ENCODE peak calls at places on chromosomes 16 and 17, in ten cellular contexts. W is gastrocnemius medialis, C is keratinocyte, I is hepatocyte, T is ovary, L is prostate gland, E is heart left ventricle, V is GM20000, D is OCI-LY7, H is uterus. K is an unnamed sample.

GRCh38 chr17:57523926-57524634 is 221.0 kb downstream of the CCDC182 start:
- DNase-seq in I (no peak), T (no peak), E (peak), W (peak), D (no peak), H (no peak), V (no peak), C (peak), L (peak), K (no peak)

GRCh38 chr16:88440111-88440510 is 13.0 kb upstream of the ZFPM1 start:
- DNase-seq in C (no peak), D (no peak), L (no peak), I (no peak), V (no peak), W (no peak), H (no peak), E (no peak), T (no peak), K (no peak)

GRCh38 chr16:35686595-35686994 is 2227.2 kb downstream of the TP53TG3F start:
- DNase-seq in V (no peak), E (no peak), T (no peak), L (no peak), C (no peak), W (no peak), H (no peak), I (no peak), D (no peak), K (no peak)

GRCh38 chr17:1203111-1203966 is 23.6 kb upstream of the ABR start:
- DNase-seq in H (peak), D (peak), I (peak), C (peak), W (peak), V (peak), E (peak), L (peak), T (peak), K (no peak)

GRCh38 chr17:77616243-77616731 is 342.2 kb upstream of the TNRC6C start:
- DNase-seq in E (no peak), W (no peak), L (no peak), V (no peak), T (no peak), I (no peak), C (peak), H (peak), D (no peak), K (no peak)

GRCh38 chr17:69326302-69327059 is 452 bp downstream of the ABCA5 start:
- DNase-seq in H (no peak), W (no peak), T (no peak), C (no peak), V (peak), L (peak), E (peak), I (peak), D (no peak), K (no peak)

GRCh38 chr17:73625975-73626706 is 18.1 kb downstream of the SDK2 start:
- DNase-seq in V (no peak), C (peak), T (no peak), D (no peak), L (peak), H (no peak), I (peak), E (peak), W (peak), K (no peak)

GRCh38 chr16:66712512-66712911 is 16.0 kb upstream of the CMTM4 start:
- DNase-seq in V (no peak), C (no peak), H (no peak), I (no peak), D (no peak), W (no peak), E (no peak), L (no peak), T (no peak), K (no peak)

GRCh38 chr17:43844241-43844640 is 2.7 kb upstream of the CD300LG start:
- DNase-seq in W (no peak), H (no peak), V (no peak), C (no peak), I (no peak), D (no peak), T (no peak), L (no peak), E (peak), K (no peak)

GRCh38 chr17:51270675-51271074 is 10.3 kb downstream of the UTP18 start:
- DNase-seq in W (no peak), C (no peak), D (no peak), L (no peak), V (no peak), T (no peak), E (no peak), H (no peak), I (no peak), K (no peak)

GRCh38 chr17:57732062-57732461 is 13.0 kb downstream of the CCDC182 start:
- DNase-seq in C (no peak), W (no peak), D (no peak), E (no peak), I (no peak), T (peak), L (no peak), V (no peak), H (no peak), K (no peak)

DNA sequence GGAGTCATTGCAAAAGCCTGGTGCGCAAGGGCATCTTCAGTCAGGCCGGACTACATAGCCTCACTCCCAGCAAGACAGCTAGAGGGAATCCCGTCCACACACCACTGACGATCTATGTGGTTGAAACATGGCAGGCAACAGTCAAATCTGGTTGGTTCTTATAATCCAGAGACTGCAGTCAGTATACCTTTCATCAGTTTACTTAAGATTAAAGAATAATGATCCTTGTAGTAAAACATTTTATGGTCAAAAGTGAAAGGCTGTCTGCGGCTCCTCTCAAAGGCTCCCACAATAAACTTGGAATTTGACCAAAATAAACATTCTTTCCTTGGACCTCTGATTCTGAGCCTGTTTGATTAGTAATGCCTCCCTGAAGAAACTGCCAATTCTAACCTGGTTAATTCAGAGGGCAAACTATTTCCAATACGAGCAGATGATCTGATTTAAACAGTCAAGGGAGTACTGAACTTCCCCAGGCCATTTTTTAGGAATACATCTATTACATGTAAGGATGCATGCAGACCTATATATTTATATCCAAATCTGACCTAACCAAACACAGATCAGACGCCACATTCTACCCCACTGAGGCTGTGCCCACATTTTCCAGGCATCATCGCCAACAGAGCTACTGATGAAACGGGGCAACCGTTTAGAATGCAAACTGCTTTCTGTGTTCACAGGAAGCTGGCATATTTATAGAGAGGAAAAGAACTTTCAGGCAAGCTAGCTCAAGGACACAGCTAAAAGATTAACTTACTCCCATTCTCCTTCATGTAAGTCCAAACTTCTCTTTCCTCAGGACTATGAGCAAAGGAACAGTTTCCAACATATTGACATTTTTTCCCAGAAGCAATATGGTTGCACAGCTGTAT is 15.3 kb upstream of the TXNDC11 start:
- DNase-seq in D (no peak), W (no peak), C (no peak), T (no peak), E (no peak), V (no peak), H (no peak), I (peak), L (peak), K (no peak)
- TF ChIP-seq CTCF in D (no peak), W (no peak), C (no peak), T (no peak), E (no peak), V (no peak), H (no peak), I (no peak), L (no peak), K (no peak)

GRCh38 chr17:3645310-3645709 is 8.8 kb downstream of the CTNS start:
- DNase-seq in V (no peak), L (no peak), I (no peak), H (no peak), W (no peak), C (no peak), E (no peak), D (peak), T (no peak), K (no peak)

GRCh38 chr17:3647251-3647650 is 10.7 kb downstream of the CTNS start:
- DNase-seq in W (no peak), D (no peak), T (no peak), E (no peak), V (no peak), C (no peak), H (no peak), I (no peak), L (no peak), K (no peak)

GRCh38 chr17:3647769-3648540 is 11.4 kb downstream of the CTNS start:
- DNase-seq in V (no peak), T (no peak), C (no peak), L (peak), H (peak), W (no peak), D (peak), I (peak), E (no peak), K (peak)
- TF ChIP-seq CTCF in V (peak), T (no peak), C (peak), L (no peak), H (no peak), W (no peak), D (peak), I (peak), E (peak), K (peak)

DNA sequence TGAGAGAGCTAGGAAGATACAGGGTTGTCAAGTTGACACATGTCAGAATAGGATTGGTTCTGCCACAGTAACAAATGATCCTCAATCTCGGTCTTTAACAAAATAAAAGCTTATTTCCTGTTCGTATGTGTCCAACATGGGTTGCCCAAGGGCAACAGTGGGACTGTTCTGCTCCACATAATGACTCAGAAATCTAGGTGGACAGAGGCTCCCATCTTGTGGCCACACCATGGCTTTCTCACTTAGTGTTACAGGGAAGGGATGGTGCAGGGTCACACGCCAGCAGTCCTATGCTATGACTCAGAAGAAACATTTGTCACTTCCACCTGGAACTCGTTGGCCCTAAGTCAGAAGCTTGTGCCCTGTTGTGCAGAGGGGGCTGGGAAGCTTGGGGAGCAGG is 364.9 kb downstream of the SNX29 start:
- DNase-seq in T (no peak), E (no peak), C (peak), W (peak), D (no peak), V (no peak), I (peak), H (no peak), L (no peak), K (no peak)
- TF ChIP-seq CTCF in T (no peak), E (peak), C (peak), W (no peak), D (no peak), V (no peak), I (no peak), H (no peak), L (no peak), K (no peak)

GRCh38 chr17:41907185-41907556 is 11.6 kb downstream of the ACLY start:
- DNase-seq in L (no peak), D (no peak), I (no peak), T (no peak), W (no peak), C (no peak), E (no peak), V (no peak), H (peak), K (no peak)
- TF ChIP-seq CTCF in L (no peak), D (no peak), I (no peak), T (no peak), W (no peak), C (no peak), E (no peak), V (no peak), H (no peak), K (no peak)

GRCh38 chr17:37770631-37771518 is 26.0 kb upstream of the HNF1B start:
- DNase-seq in D (peak), T (no peak), C (no peak), V (no peak), E (no peak), H (no peak), W (no peak), L (peak), I (peak), K (peak)
- TF ChIP-seq CTCF in D (peak), T (no peak), C (peak), V (peak), E (peak), H (no peak), W (no peak), L (no peak), I (peak), K (peak)

GRCh38 chr16:81598083-81598482 is 153.5 kb downstream of the CMIP start:
- DNase-seq in W (no peak), C (no peak), E (peak), I (no peak), D (no peak), L (no peak), H (no peak), T (no peak), V (no peak), K (no peak)
- TF ChIP-seq CTCF in W (no peak), C (peak), E (no peak), I (no peak), D (peak), L (no peak), H (no peak), T (no peak), V (no peak), K (no peak)

GRCh38 chr17:14228903-14229302 is 7.8 kb downstream of the CDRT15 start:
- DNase-seq in T (no peak), E (no peak), D (no peak), V (no peak), C (no peak), H (no peak), W (no peak), L (no peak), I (no peak), K (no peak)

GRCh38 chr17:14222611-14223010 is 14.1 kb downstream of the CDRT15 start:
- DNase-seq in D (no peak), T (no peak), V (no peak), C (no peak), I (no peak), H (no peak), W (no peak), E (no peak), L (no peak), K (no peak)

GRCh38 chr17:14225153-14226004 is 11.3 kb downstream of the CDRT15 start:
- DNase-seq in C (no peak), V (no peak), D (no peak), I (no peak), T (no peak), L (no peak), W (no peak), H (no peak), E (no peak), K (no peak)

DNA sequence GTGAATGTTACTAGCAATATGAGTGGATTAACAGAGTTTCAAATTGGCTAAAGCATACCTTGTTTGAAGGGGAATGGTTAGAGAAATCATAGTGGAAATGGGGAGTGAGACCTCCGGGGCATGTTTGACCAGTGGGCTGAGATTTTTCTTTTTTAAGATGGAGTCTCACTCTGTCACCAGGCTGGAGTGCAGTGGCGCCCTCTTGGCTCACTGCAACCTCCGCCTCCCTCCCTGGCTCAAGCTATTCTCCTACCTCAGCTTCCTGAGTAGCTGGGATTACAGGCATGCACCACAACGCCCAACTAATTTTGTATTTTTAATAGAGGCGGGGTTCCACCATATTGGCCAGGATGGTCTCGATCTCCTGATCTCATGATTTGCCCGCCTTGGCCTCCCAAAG is 9.6 kb downstream of the CDRT15 start:
- DNase-seq in C (no peak), W (no peak), I (no peak), E (no peak), L (no peak), D (no peak), H (no peak), T (no peak), V (no peak), K (no peak)
- TF ChIP-seq CTCF in C (no peak), W (no peak), I (no peak), E (no peak), L (no peak), D (peak), H (no peak), T (no peak), V (no peak), K (no peak)

GRCh38 chr17:45813051-45813731 is 29.1 kb downstream of the CRHR1 start:
- DNase-seq in I (no peak), D (no peak), W (no peak), L (no peak), E (peak), C (no peak), V (no peak), T (no peak), H (no peak), K (peak)

GRCh38 chr17:45809484-45809883 is 25.4 kb downstream of the CRHR1 start:
- DNase-seq in I (no peak), D (no peak), L (no peak), V (no peak), H (no peak), W (no peak), C (no peak), T (no peak), E (no peak), K (no peak)

GRCh38 chr17:45814622-45815606 is 29.8 kb upstream of the SPPL2C start:
- DNase-seq in L (no peak), E (no peak), T (no peak), V (no peak), W (no peak), D (no peak), H (no peak), I (no peak), C (no peak), K (no peak)

GRCh38 chr17:45808845-45809244 is 24.7 kb downstream of the CRHR1 start:
- DNase-seq in I (no peak), T (no peak), C (no peak), H (no peak), L (no peak), V (no peak), E (no peak), D (no peak), W (no peak), K (no peak)

GRCh38 chr17:45812102-45812501 is 28.0 kb downstream of the CRHR1 start:
- DNase-seq in L (no peak), E (no peak), T (no peak), H (no peak), V (no peak), I (no peak), W (no peak), C (no peak), D (peak), K (no peak)
- TF ChIP-seq CTCF in L (no peak), E (peak), T (no peak), H (no peak), V (no peak), I (no peak), W (no peak), C (peak), D (peak), K (no peak)

GRCh38 chr17:63490321-63490720 is 13.5 kb downstream of the ACE start:
- DNase-seq in V (no peak), I (no peak), H (no peak), C (no peak), T (no peak), L (no peak), E (peak), D (no peak), W (no peak), K (no peak)
- TF ChIP-seq CTCF in V (no peak), I (no peak), H (no peak), C (no peak), T (no peak), L (no peak), E (no peak), D (no peak), W (no peak), K (no peak)